ENCODE peak calls at places on chromosomes 4 and X, in six cellular contexts. C, P, F, A, W and L are unnamed samples.

GRCh38 chr4:152352645-152353116 is 183.2 kb downstream of the FBXW7 start:
- DNase-seq in P (peak; percentile 93), F (peak; percentile 67), A (peak; percentile 6), W (peak; percentile 84), C (peak; percentile 60), L (peak; percentile 92)

GRCh38 chr4:112516401-112517066 is 554 bp upstream of the NEUROG2 start:
- DNase-seq in C (no peak), A (no peak), F (peak; percentile 79), P (no peak), W (no peak), L (no peak)

GRCh38 chr4:184669251-184669650 is 19.7 kb downstream of the PRIMPOL start:
- DNase-seq in W (no peak), C (no peak), F (no peak), A (no peak), P (no peak), L (no peak)

GRCh38 chr4:139416073-139416673 is 37.7 kb upstream of the RAB33B start:
- DNase-seq in A (peak; percentile 69), W (no peak), C (no peak), P (peak; percentile 51), F (peak; percentile 39), L (peak; percentile 52)

GRCh38 chr4:44553143-44553542 is 98.3 kb downstream of the YIPF7 start:
- DNase-seq in F (no peak), C (no peak), P (no peak), A (no peak), W (no peak), L (no peak)

GRCh38 chr4:119490335-119490734 is 138.3 kb downstream of the PDE5A start:
- DNase-seq in W (no peak), P (peak; percentile 45), F (peak; percentile 73), A (peak; percentile 16), C (no peak), L (no peak)

GRCh38 chr4:182022899-182023298 is 220.3 kb upstream of the TENM3 start:
- DNase-seq in W (no peak), A (no peak), C (no peak), F (no peak), P (no peak), L (no peak)

GRCh38 chrX:57289089-57289488 is 2.6 kb downstream of the FAAH2 start:
- DNase-seq in C (no peak), W (no peak), P (no peak), F (no peak), A (no peak), L (no peak)

GRCh38 chrX:85213792-85214530 is 29.6 kb downstream of the SATL1 start:
- DNase-seq in F (no peak), P (no peak), C (no peak), A (no peak), W (no peak), L (no peak)

GRCh38 chrX:129599499-129599898 is 55.3 kb downstream of the APLN start:
- DNase-seq in C (no peak), W (no peak), A (no peak), F (no peak), P (no peak), L (no peak)

GRCh38 chrX:20418379-20418778 is 151.7 kb upstream of the RPS6KA3 start:
- DNase-seq in C (no peak), W (peak; percentile 69), F (no peak), P (no peak), A (peak; percentile 16), L (no peak)

GRCh38 chr4:3037957-3038451 is 36.3 kb downstream of the HTT-AS start:
- DNase-seq in F (no peak), P (no peak), A (peak; percentile 60), W (no peak), C (peak; percentile 43), L (no peak)

GRCh38 chrX:47218920-47219815 is 687 bp downstream of the CDK16 start:
- DNase-seq in A (peak; percentile 55), C (peak; percentile 53), P (no peak), W (peak; percentile 56), F (peak; percentile 34), L (no peak)

GRCh38 chrX:1521459-1521956 is 15.5 kb downstream of the P2RY8 start:
- DNase-seq in A (peak; percentile 95), C (no peak), F (peak; percentile 81), P (no peak), W (peak; percentile 4), L (no peak)

GRCh38 chrX:37371578-37371981 is 22.4 kb downstream of the PRRG1 start:
- DNase-seq in F (no peak), W (no peak), P (no peak), A (no peak), C (no peak), L (no peak)

GRCh38 chr4:125091031-125091540 is 223.7 kb upstream of the FAT4 start:
- DNase-seq in F (no peak), W (no peak), P (no peak), C (no peak), A (no peak), L (no peak)

GRCh38 chr4:75513529-75514130 is 573 bp downstream of the RCHY1 start:
- DNase-seq in A (no peak), F (no peak), C (no peak), P (peak; percentile 40), W (peak; percentile 6), L (no peak)

GRCh38 chr4:140061883-140062282 is 92.1 kb downstream of the MAML3 start:
- DNase-seq in C (no peak), P (no peak), F (no peak), A (no peak), W (no peak), L (no peak)

GRCh38 chrX:129606918-129607317 is 47.8 kb downstream of the APLN start:
- DNase-seq in F (peak; percentile 39), C (peak; percentile 45), P (peak; percentile 47), W (peak; percentile 65), A (peak; percentile 54), L (peak; percentile 66)

GRCh38 chr4:145623831-145624230 is 4.6 kb downstream of the MMAA start:
- DNase-seq in F (no peak), A (no peak), C (no peak), W (no peak), P (peak; percentile 39), L (no peak)

GRCh38 chr4:5863461-5864113 is 29.3 kb downstream of the CRMP1 start:
- DNase-seq in P (peak; percentile 75), A (peak; percentile 68), W (peak; percentile 7), C (no peak), F (peak; percentile 4), L (no peak)

GRCh38 chr4:73726000-73726399 is 14.4 kb upstream of the CXCL8 start:
- DNase-seq in P (peak; percentile 93), A (no peak), F (peak; percentile 91), W (no peak), C (no peak), L (no peak)

GRCh38 chr4:182143822-182144620 is 99.2 kb upstream of the TENM3 start:
- DNase-seq in A (no peak), C (peak; percentile 41), F (peak; percentile 91), W (no peak), P (peak; percentile 18), L (no peak)

DNA sequence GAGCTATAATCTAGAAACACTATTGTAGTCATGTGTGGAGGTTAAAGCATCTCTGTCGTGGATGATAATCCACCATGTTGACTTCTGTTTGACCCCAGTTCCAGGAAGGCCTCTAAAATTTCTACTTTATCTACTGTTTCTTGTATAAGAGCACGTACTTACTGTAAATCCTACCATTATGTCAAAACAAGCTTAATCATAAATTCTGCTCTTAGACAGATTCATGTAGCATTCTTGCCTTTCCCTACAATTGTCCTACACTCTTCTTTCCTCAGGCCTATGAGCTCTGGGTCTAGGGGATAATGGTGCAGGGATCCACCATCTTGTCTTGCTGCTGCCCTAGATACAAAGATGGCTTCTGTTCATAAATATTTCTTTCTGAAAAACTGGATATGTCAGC is 2594.3 kb downstream of the ARAP2 start:
- DNase-seq in A (no peak), P (peak; percentile 23), C (no peak), F (no peak), W (no peak), L (no peak)
- H3K27ac ChIP-seq in A (no peak overlapping the region), P (no peak overlapping the region), C (no peak overlapping the region), F (no peak overlapping the region), W (no peak overlapping the region), L (no peak overlapping the region)

DNA sequence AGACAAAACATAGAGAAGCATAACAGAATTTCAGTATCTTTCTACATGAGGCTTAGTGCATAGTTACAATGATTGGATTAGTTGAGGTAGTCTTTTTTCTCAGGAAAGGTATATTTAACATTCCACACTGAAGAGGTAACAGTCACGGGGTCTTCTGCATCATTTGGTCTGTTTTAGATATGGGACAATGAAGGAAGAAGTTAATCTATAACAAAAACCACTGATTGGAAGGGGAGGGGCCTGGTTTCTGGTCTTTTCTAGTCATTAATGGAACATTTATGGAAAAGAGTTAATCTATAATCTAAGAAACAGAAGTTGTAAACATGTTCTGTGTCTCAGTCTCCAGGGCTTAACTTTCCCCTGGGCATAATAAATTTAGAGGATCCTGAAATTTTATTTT is 37.3 kb upstream of the HPSE start:
- DNase-seq in P (no peak), W (no peak), A (no peak), C (no peak), F (no peak), L (no peak)
- H3K27ac ChIP-seq in P (no peak overlapping the region), W (no peak overlapping the region), A (no peak overlapping the region), C (no peak overlapping the region), F (no peak overlapping the region), L (no peak overlapping the region)

DNA sequence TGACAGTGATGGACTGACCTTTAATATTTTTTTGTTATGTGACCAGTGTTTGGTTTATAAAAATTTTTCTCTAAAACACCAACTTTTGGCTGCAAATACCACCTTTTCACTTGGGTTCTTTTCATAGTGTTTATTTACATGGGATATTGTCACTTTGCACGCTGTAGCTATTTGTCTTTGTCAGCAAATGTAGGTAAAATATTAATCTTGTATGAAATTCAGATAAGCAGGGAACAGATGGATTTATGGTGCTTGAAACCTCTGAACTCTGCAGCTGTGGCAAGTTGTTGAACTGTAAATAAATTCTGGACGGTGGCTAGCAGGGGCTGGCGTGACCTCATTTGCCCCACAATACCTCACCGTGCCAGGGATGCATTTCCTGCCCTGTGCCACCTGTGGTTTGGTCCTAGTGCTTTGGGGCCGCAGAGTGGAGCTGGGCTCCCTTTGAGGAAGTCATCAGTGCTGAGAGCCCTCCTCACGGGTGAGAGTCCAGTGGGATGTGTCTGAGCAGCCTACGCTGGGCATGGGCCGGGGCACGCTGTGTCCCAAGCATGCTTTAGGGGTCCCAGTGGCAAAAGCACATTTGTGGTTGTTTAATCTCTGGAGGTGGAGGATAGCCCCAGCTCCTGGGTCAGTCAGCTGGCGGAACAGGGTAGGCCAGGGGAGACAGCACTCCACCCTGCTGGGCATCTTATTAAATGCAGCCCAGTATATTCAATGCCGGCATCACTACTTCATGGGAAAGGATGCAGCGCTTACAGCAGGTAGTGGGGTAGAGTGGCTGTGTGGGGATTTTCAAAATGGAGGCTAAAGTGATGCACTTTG is 108.6 kb downstream of the TBL1X start:
- DNase-seq in W (no peak), P (no peak), C (no peak), F (peak; percentile 20), A (no peak), L (no peak)
- H3K27ac ChIP-seq in W (no peak overlapping the region), P (peak overlapping the region; percentile 9), C (no peak overlapping the region), F (no peak overlapping the region), A (no peak overlapping the region), L (no peak overlapping the region)

GRCh38 chr4:26325191-26325590 is 4.4 kb downstream of the RBPJ start:
- DNase-seq in A (peak; percentile 72), P (peak; percentile 66), W (no peak), F (peak; percentile 89), C (no peak), L (no peak)

GRCh38 chr4:26330186-26330787 is 9.5 kb downstream of the RBPJ start:
- DNase-seq in F (peak; percentile 77), A (peak; percentile 74), W (no peak), C (no peak), P (peak; percentile 74), L (no peak)

GRCh38 chr4:26323807-26324206 is 3.0 kb downstream of the RBPJ start:
- DNase-seq in C (no peak), F (no peak), W (no peak), A (no peak), P (no peak), L (no peak)

GRCh38 chr4:26330946-26331345 is 10.1 kb downstream of the RBPJ start:
- DNase-seq in P (peak; percentile 25), C (no peak), A (no peak), F (peak; percentile 77), W (no peak), L (no peak)

GRCh38 chr4:26326791-26327190 is 6.0 kb downstream of the RBPJ start:
- DNase-seq in F (no peak), P (peak; percentile 75), C (no peak), W (no peak), A (no peak), L (no peak)
- H3K27ac ChIP-seq in F (no peak overlapping the region), P (peak overlapping the region; percentile 88), C (no peak overlapping the region), W (no peak overlapping the region), A (no peak overlapping the region), L (no peak overlapping the region)